ENCODE peak calls at places on chromosomes 6 and 20, in eight cellular contexts. B is fibroblast of pulmonary artery, X is progenitor cell of endocrine pancreas, H is OCI-LY7, S is HFFc6, I is psoas muscle, G is heart left ventricle, A is WTC11. M is an unnamed sample.
A peak's percentile ranks its signal among the peaks of the same experiment; 100 is the strongest.

GRCh38 chr20:2837561-2837960 is 2.9 kb downstream of the PCED1A start:
- DNase-seq in B (no peak), X (no peak), H (no peak), S (no peak), I (no peak), G (no peak), A (no peak), M (no peak)

GRCh38 chr6:139927742-139928305 is 553.4 kb upstream of the CITED2 start:
- DNase-seq in B (no peak), X (no peak), H (no peak), S (no peak), I (no peak), G (no peak), A (no peak), M (no peak)

GRCh38 chr6:137044366-137045220 is at the start of gene IL20RA:
- DNase-seq in B (no peak), X (peak; percentile 52), H (no peak), S (no peak), I (peak; percentile 58), G (peak; percentile 27), A (peak; percentile 59), M (peak; percentile 59)

GRCh38 chr6:166433096-166433495 is 50.4 kb upstream of the MPC1 start:
- DNase-seq in B (no peak), X (no peak), H (no peak), S (no peak), I (no peak), G (no peak), A (no peak), M (no peak)

GRCh38 chr20:45008521-45009049 is 42.3 kb downstream of the STK4 start:
- DNase-seq in B (no peak), X (no peak), H (no peak), S (peak; percentile 51), I (no peak), G (no peak), A (no peak), M (no peak)

GRCh38 chr20:14374191-14374590 is 36.8 kb upstream of the FLRT3 start:
- DNase-seq in B (no peak), X (no peak), H (no peak), S (no peak), I (no peak), G (no peak), A (no peak), M (no peak)

GRCh38 chr20:21338291-21338690 is 35.2 kb downstream of the XRN2 start:
- DNase-seq in B (no peak), X (no peak), H (no peak), S (no peak), I (no peak), G (no peak), A (no peak), M (no peak)

GRCh38 chr6:93621400-93621799 is 202.0 kb upstream of the EPHA7 start:
- DNase-seq in B (no peak), X (no peak), H (no peak), S (no peak), I (no peak), G (no peak), A (no peak), M (no peak)

GRCh38 chr6:155154158-155154830 is 109.5 kb upstream of the CLDN20 start:
- DNase-seq in B (peak; percentile 87), X (no peak), H (no peak), S (peak; percentile 94), I (no peak), G (no peak), A (no peak), M (no peak)

GRCh38 chr20:18971574-18971973 is 158.0 kb downstream of the SCP2D1 start:
- DNase-seq in B (no peak), X (no peak), H (no peak), S (no peak), I (no peak), G (no peak), A (no peak), M (no peak)

DNA sequence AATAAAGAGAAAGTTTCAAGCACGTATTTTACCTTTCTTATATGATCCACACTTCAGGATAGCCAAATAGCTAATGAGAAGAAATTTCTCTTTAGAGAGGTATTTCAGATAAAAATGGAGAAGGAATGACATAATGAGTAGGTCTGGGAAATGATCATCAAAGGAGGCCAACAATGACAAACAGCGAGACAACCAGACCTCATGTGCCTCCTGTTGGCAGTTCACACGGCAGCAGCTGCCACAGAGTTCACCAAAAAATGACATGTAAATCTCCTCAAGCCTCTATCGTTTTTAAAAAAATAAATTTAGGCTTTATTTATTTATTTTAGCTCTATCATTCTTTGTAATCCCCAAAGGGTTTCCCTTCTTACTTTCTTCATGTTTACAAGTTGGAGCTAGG is 47.7 kb downstream of the SLC2A12 start:
- DNase-seq in B (no peak), X (no peak), H (no peak), S (no peak), I (no peak), G (no peak), A (no peak), M (no peak)
- TF ChIP-seq CTCF in B (no peak), X (no peak), H (no peak), S (peak; percentile 10), I (no peak), G (no peak), A (no peak), M (no peak)

GRCh38 chr6:22975079-22975478 is 405.7 kb downstream of the HDGFL1 start:
- DNase-seq in B (no peak), X (no peak), H (no peak), S (no peak), I (no peak), G (no peak), A (no peak), M (no peak)
- TF ChIP-seq CTCF in B (no peak), X (no peak), H (no peak), S (no peak), I (no peak), G (no peak), A (no peak), M (no peak)

GRCh38 chr6:98644063-98644462 is 190.3 kb upstream of the POU3F2 start:
- DNase-seq in B (no peak), X (no peak), H (no peak), S (no peak), I (no peak), G (no peak), A (no peak), M (no peak)
- TF ChIP-seq CTCF in B (no peak), X (no peak), H (no peak), S (no peak), I (no peak), G (no peak), A (no peak), M (no peak)

GRCh38 chr6:10424005-10424404 is 9.1 kb upstream of the TFAP2A start:
- DNase-seq in B (no peak), X (no peak), H (peak; percentile 29), S (no peak), I (no peak), G (no peak), A (peak; percentile 29), M (no peak)
- TF ChIP-seq CTCF in B (no peak), X (peak; percentile 45), H (peak; percentile 48), S (peak; percentile 33), I (no peak), G (no peak), A (peak; percentile 14), M (no peak)

DNA sequence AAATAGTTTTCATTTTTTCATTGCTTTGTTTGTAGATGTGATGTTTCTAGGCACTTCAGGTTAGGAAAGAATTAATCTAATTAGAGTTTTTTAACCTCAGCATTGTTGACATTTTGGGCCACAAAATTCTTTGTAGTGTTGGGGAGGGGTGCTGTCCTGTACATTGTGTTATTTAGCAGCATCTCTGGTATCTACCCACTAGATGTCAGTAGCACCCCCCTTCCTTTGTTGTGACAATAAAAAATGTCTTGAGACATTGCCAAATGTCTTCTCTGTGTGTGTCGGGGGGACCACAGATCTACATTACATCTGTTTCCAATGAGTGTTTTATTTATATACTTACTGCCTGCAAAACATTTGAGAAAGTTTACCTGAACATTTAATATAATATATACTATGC is 45.6 kb downstream of the EYA4 start:
- DNase-seq in B (peak; percentile 48), X (no peak), H (peak; percentile 13), S (no peak), I (no peak), G (no peak), A (no peak), M (no peak)
- TF ChIP-seq CTCF in B (peak; percentile 60), X (peak; percentile 30), H (peak; percentile 71), S (peak; percentile 34), I (no peak), G (peak; percentile 27), A (no peak), M (peak; percentile 39)

GRCh38 chr6:17042422-17043147 is 59.3 kb upstream of the STMND1 start:
- DNase-seq in B (peak; percentile 78), X (no peak), H (no peak), S (peak; percentile 54), I (no peak), G (no peak), A (peak; percentile 57), M (peak; percentile 12)
- TF ChIP-seq CTCF in B (peak; percentile 43), X (peak; percentile 30), H (no peak), S (peak; percentile 53), I (no peak), G (peak; percentile 32), A (no peak), M (no peak)

GRCh38 chr6:34425498-34426410 is at the start of gene RPS10:
- DNase-seq in B (peak; percentile 94), X (peak; percentile 91), H (peak; percentile 93), S (peak; percentile 87), I (peak; percentile 97), G (peak; percentile 94), A (peak; percentile 91), M (peak; percentile 96)
- TF ChIP-seq CTCF in B (no peak), X (peak; percentile 9), H (no peak), S (no peak), I (no peak), G (no peak), A (no peak), M (no peak)

DNA sequence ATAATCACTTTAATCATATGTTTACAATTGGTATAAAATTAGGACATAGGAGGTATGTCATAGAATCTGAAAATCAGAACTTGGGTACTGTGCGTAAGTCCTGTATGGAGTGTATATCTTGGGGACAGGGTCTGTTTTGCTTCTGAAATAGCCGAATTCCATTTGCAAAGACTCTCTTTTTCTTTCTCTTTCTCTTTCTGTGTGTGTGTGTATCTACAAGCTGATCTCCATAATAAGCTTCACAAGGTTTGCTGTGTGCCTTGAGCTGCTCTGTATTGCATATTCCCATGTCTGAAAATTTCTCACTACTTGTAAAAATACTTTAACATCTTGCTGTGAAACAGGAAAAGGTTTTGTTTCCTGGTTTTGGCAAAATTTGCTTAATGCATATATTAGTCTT is 29.5 kb downstream of the STX11 start:
- DNase-seq in B (no peak), X (no peak), H (no peak), S (no peak), I (no peak), G (no peak), A (no peak), M (no peak)
- TF ChIP-seq CTCF in B (no peak), X (no peak), H (no peak), S (no peak), I (no peak), G (no peak), A (no peak), M (no peak)